ENCODE peak calls at places on chromosomes 3 and 15, in eight cellular contexts. P is coronary artery, D is bronchial epithelial cell, R is cardiac muscle cell, S is suprapubic skin, T is MCF 10A, H is HCT116, B is GM06990. N is an unnamed sample.
A peak's percentile ranks its signal among the peaks of the same experiment; 100 is the strongest.

GRCh38 chr3:28575100-28575747 is 226.6 kb upstream of the AZI2 start:
- DNase-seq in P (no peak), D (no peak), R (peak; percentile 68), S (no peak), T (peak; percentile 4), H (no peak), B (no peak), N (no peak)

GRCh38 chr3:102529452-102529851 is 94.6 kb downstream of the ZPLD1 start:
- DNase-seq in P (no peak), D (peak; percentile 55), R (peak; percentile 3), S (no peak), T (peak; percentile 54), H (peak; percentile 39), B (no peak), N (no peak)

GRCh38 chr15:68239025-68239424 is 9.5 kb upstream of the CLN6 start:
- DNase-seq in P (no peak), D (no peak), R (no peak), S (no peak), T (no peak), H (no peak), B (no peak), N (no peak)

GRCh38 chr15:79399591-79399990 is 32.5 kb upstream of the MINAR1 start:
- DNase-seq in P (no peak), D (no peak), R (no peak), S (no peak), T (no peak), H (no peak), B (no peak), N (no peak)

GRCh38 chr3:42847731-42848130 is 27.9 kb downstream of the CYP8B1 start:
- DNase-seq in P (peak; percentile 72), D (no peak), R (no peak), S (peak; percentile 76), T (no peak), H (no peak), B (no peak), N (no peak)

GRCh38 chr3:43861635-43862034 is 170.9 kb downstream of the ABHD5 start:
- DNase-seq in P (no peak), D (no peak), R (no peak), S (no peak), T (no peak), H (no peak), B (no peak), N (no peak)

GRCh38 chr3:7650466-7650865 is 789.6 kb downstream of the GRM7 start:
- DNase-seq in P (no peak), D (no peak), R (no peak), S (no peak), T (no peak), H (no peak), B (no peak), N (no peak)

GRCh38 chr3:11155341-11156025 is 1.2 kb downstream of the HRH1 start:
- DNase-seq in P (peak; percentile 87), D (peak; percentile 79), R (peak; percentile 62), S (peak; percentile 77), T (peak; percentile 79), H (peak; percentile 47), B (no peak), N (peak; percentile 51)

GRCh38 chr3:31423522-31423921 is 109.2 kb upstream of the STT3B start:
- DNase-seq in P (no peak), D (peak; percentile 55), R (peak; percentile 23), S (no peak), T (peak; percentile 1), H (no peak), B (no peak), N (no peak)

GRCh38 chr3:46702246-46703012 is 1.2 kb downstream of the TMIE start:
- DNase-seq in P (no peak), D (no peak), R (no peak), S (no peak), T (no peak), H (no peak), B (no peak), N (no peak)

GRCh38 chr3:42936157-42936981 is 30.4 kb downstream of the ZNF662 start:
- DNase-seq in P (no peak), D (peak; percentile 6), R (no peak), S (peak; percentile 58), T (no peak), H (no peak), B (no peak), N (no peak)

GRCh38 chr3:24365168-24365567 is 129.5 kb downstream of the THRB start:
- DNase-seq in P (no peak), D (peak; percentile 99), R (no peak), S (no peak), T (peak; percentile 95), H (peak; percentile 31), B (no peak), N (no peak)

GRCh38 chr15:27993996-27994775 is 104.9 kb downstream of the OCA2 start:
- DNase-seq in P (no peak), D (no peak), R (no peak), S (no peak), T (no peak), H (no peak), B (no peak), N (no peak)

GRCh38 chr3:30342319-30343060 is 263.9 kb upstream of the TGFBR2 start:
- DNase-seq in P (no peak), D (peak; percentile 100), R (no peak), S (no peak), T (peak; percentile 97), H (peak; percentile 89), B (no peak), N (no peak)

GRCh38 chr3:15051531-15051930 is 13.6 kb downstream of the MRPS25 start:
- DNase-seq in P (no peak), D (peak; percentile 50), R (peak; percentile 62), S (no peak), T (peak; percentile 63), H (peak; percentile 32), B (peak; percentile 40), N (peak; percentile 75)

GRCh38 chr15:45402955-45403892 is 24.9 kb upstream of the GATM start:
- DNase-seq in P (peak; percentile 75), D (peak; percentile 92), R (peak; percentile 68), S (peak; percentile 66), T (peak; percentile 81), H (no peak), B (peak; percentile 66), N (peak; percentile 59)

GRCh38 chr3:190519886-190520285 is 6.0 kb downstream of the IL1RAP start:
- DNase-seq in P (no peak), D (peak; percentile 83), R (no peak), S (no peak), T (no peak), H (no peak), B (no peak), N (no peak)

GRCh38 chr3:169812844-169813677 is at the start of the genes LRRC34 and LRRIQ4:
- DNase-seq in P (peak; percentile 79), D (peak; percentile 25), R (peak; percentile 46), S (peak; percentile 81), T (no peak), H (no peak), B (no peak), N (peak; percentile 78)

GRCh38 chr3:72383230-72383629 is 465.0 kb downstream of the SHQ1 start:
- DNase-seq in P (no peak), D (no peak), R (no peak), S (no peak), T (no peak), H (no peak), B (no peak), N (no peak)

GRCh38 chr3:42778644-42779043 is 5.6 kb upstream of the CCDC13 start:
- DNase-seq in P (no peak), D (no peak), R (no peak), S (no peak), T (peak; percentile 63), H (no peak), B (no peak), N (no peak)

GRCh38 chr15:69758291-69758771 is 305.7 kb downstream of the RPLP1 start:
- DNase-seq in P (no peak), D (no peak), R (no peak), S (no peak), T (no peak), H (no peak), B (no peak), N (no peak)

GRCh38 chr3:194548346-194549321 is 61.8 kb upstream of the ATP13A3 start:
- DNase-seq in P (no peak), D (no peak), R (no peak), S (no peak), T (no peak), H (no peak), B (no peak), N (no peak)

GRCh38 chr3:49346797-49347251 is 7.0 kb upstream of the USP4 start:
- DNase-seq in P (no peak), D (peak; percentile 84), R (no peak), S (no peak), T (peak; percentile 64), H (no peak), B (no peak), N (no peak)

GRCh38 chr3:64381369-64381768 is 156.1 kb upstream of the PRICKLE2 start:
- DNase-seq in P (no peak), D (no peak), R (no peak), S (no peak), T (no peak), H (no peak), B (no peak), N (no peak)

GRCh38 chr3:97793415-97794019 is 28.3 kb upstream of the CRYBG3 start:
- DNase-seq in P (no peak), D (peak; percentile 63), R (peak; percentile 53), S (no peak), T (peak; percentile 70), H (peak; percentile 26), B (peak; percentile 9), N (peak; percentile 26)
- TF ChIP-seq CTCF in P (peak; percentile 65), D (peak; percentile 64), R (peak; percentile 73), S (peak; percentile 83), T (peak; percentile 65), H (peak; percentile 87), B (peak; percentile 69), N (peak; percentile 34)

GRCh38 chr3:139044366-139045210 is at the start of gene PRR23C:
- DNase-seq in P (no peak), D (no peak), R (no peak), S (no peak), T (no peak), H (no peak), B (no peak), N (no peak)
- TF ChIP-seq CTCF in P (no peak), D (no peak), R (no peak), S (no peak), T (no peak), H (no peak), B (peak; percentile 5), N (no peak)

GRCh38 chr3:94098487-94098886 is 35.6 kb downstream of the NSUN3 start:
- DNase-seq in P (no peak), D (peak; percentile 37), R (no peak), S (no peak), T (peak; percentile 22), H (no peak), B (no peak), N (no peak)

GRCh38 chr3:94099311-94099710 is 36.5 kb downstream of the NSUN3 start:
- DNase-seq in P (no peak), D (no peak), R (no peak), S (no peak), T (no peak), H (no peak), B (no peak), N (no peak)

GRCh38 chr3:94106268-94106667 is 43.4 kb downstream of the NSUN3 start:
- DNase-seq in P (no peak), D (peak; percentile 50), R (no peak), S (no peak), T (no peak), H (no peak), B (no peak), N (no peak)

GRCh38 chr3:94101860-94102259 is 39.0 kb downstream of the NSUN3 start:
- DNase-seq in P (no peak), D (peak; percentile 44), R (no peak), S (no peak), T (peak; percentile 18), H (peak; percentile 3), B (no peak), N (no peak)
- TF ChIP-seq CTCF in P (no peak), D (no peak), R (peak; percentile 13), S (no peak), T (no peak), H (peak; percentile 44), B (peak; percentile 13), N (no peak)

GRCh38 chr3:26963356-26963742 is 340.8 kb downstream of the LRRC3B start:
- DNase-seq in P (no peak), D (no peak), R (no peak), S (no peak), T (peak; percentile 6), H (no peak), B (no peak), N (no peak)
- TF ChIP-seq CTCF in P (no peak), D (no peak), R (no peak), S (no peak), T (no peak), H (peak; percentile 57), B (peak; percentile 7), N (no peak)